ENCODE peak calls at places on chromosomes 1 and 21, in five cellular contexts. A is right lobe of liver; H is fibroblast of lung; S is tibial artery; P is CD4-positive, alpha-beta T cell. Y is an unnamed sample.
A peak's percentile ranks its signal among the peaks of the same experiment; 100 is the strongest.

GRCh38 chr1:21926814-21927530 is 10.1 kb downstream of the HSPG2 start:
- DNase-seq in A (no peak), H (peak; percentile 73), S (peak; percentile 90), P (no peak), Y (peak; percentile 80)

GRCh38 chr1:5427026-5427613 is 565.1 kb downstream of the NPHP4 start:
- DNase-seq in A (no peak), H (no peak), S (no peak), P (no peak), Y (no peak)

GRCh38 chr21:42865361-42866160 is 13.8 kb downstream of the WDR4 start:
- DNase-seq in A (peak; percentile 78), H (no peak), S (no peak), P (no peak), Y (peak; percentile 88)

GRCh38 chr1:153573351-153573750 is 7.7 kb upstream of the S100A2 start:
- DNase-seq in A (no peak), H (peak; percentile 50), S (peak; percentile 28), P (no peak), Y (no peak)

GRCh38 chr1:45929257-45929687 is 125.9 kb downstream of the MAST2 start:
- DNase-seq in A (no peak), H (peak; percentile 44), S (no peak), P (no peak), Y (no peak)

GRCh38 chr1:167197692-167198091 is 23.0 kb upstream of the POU2F1 start:
- DNase-seq in A (no peak), H (no peak), S (no peak), P (no peak), Y (no peak)

GRCh38 chr1:245154429-245155185 is at the start of gene KIF26B:
- DNase-seq in A (no peak), H (peak; percentile 48), S (no peak), P (no peak), Y (peak; percentile 82)

GRCh38 chr1:71986181-71986580 is 296.2 kb downstream of the NEGR1 start:
- DNase-seq in A (no peak), H (peak; percentile 3), S (no peak), P (no peak), Y (no peak)

GRCh38 chr21:46009951-46010655 is 28.5 kb downstream of the COL6A1 start:
- DNase-seq in A (peak; percentile 34), H (no peak), S (no peak), P (no peak), Y (no peak)

GRCh38 chr1:97006044-97006676 is 284.6 kb downstream of the PTBP2 start:
- DNase-seq in A (no peak), H (peak; percentile 49), S (no peak), P (no peak), Y (no peak)

GRCh38 chr1:55635856-55636255 is 420.7 kb upstream of the USP24 start:
- DNase-seq in A (no peak), H (peak; percentile 80), S (peak; percentile 76), P (no peak), Y (no peak)

GRCh38 chr1:65083263-65083896 is 64.6 kb upstream of the AK4 start:
- DNase-seq in A (no peak), H (no peak), S (no peak), P (no peak), Y (no peak)

GRCh38 chr1:26854953-26855352 is 8.0 kb upstream of the SFN start:
- DNase-seq in A (no peak), H (no peak), S (no peak), P (no peak), Y (no peak)

GRCh38 chr21:37496972-37497371 is 130.4 kb downstream of the DYRK1A start:
- DNase-seq in A (no peak), H (peak; percentile 25), S (no peak), P (no peak), Y (no peak)

GRCh38 chr1:87497804-87498203 is 169.1 kb downstream of the LMO4 start:
- DNase-seq in A (no peak), H (no peak), S (no peak), P (no peak), Y (no peak)

GRCh38 chr1:203828002-203828401 is 32.6 kb downstream of the ZBED6 start:
- DNase-seq in A (no peak), H (no peak), S (no peak), P (no peak), Y (no peak)

GRCh38 chr1:6824665-6825368 is 39.6 kb downstream of the CAMTA1 start:
- DNase-seq in A (no peak), H (no peak), S (no peak), P (no peak), Y (no peak)

GRCh38 chr1:6822530-6823359 is 37.5 kb downstream of the CAMTA1 start:
- DNase-seq in A (no peak), H (no peak), S (no peak), P (no peak), Y (no peak)

GRCh38 chr1:6819641-6820040 is 34.4 kb downstream of the CAMTA1 start:
- DNase-seq in A (no peak), H (peak; percentile 20), S (no peak), P (no peak), Y (no peak)

GRCh38 chr1:6823822-6824221 is 38.6 kb downstream of the CAMTA1 start:
- DNase-seq in A (no peak), H (no peak), S (no peak), P (no peak), Y (no peak)

GRCh38 chr1:6820899-6821298 is 35.6 kb downstream of the CAMTA1 start:
- DNase-seq in A (no peak), H (no peak), S (no peak), P (no peak), Y (no peak)
- H3K27ac ChIP-seq in A (peak overlapping the region; percentile 73), H (no peak overlapping the region), S (no peak overlapping the region), P (no peak overlapping the region), Y (no peak overlapping the region)

GRCh38 chr1:94255476-94255875 is 18.1 kb upstream of the ARHGAP29 start:
- DNase-seq in A (no peak), H (no peak), S (no peak), P (no peak), Y (no peak)

GRCh38 chr1:94260635-94261387 is 23.4 kb upstream of the ARHGAP29 start:
- DNase-seq in A (no peak), H (no peak), S (no peak), P (no peak), Y (no peak)

GRCh38 chr1:94259635-94260289 is 22.4 kb upstream of the ARHGAP29 start:
- DNase-seq in A (no peak), H (peak; percentile 65), S (no peak), P (no peak), Y (no peak)

GRCh38 chr1:94257451-94257850 is 20.1 kb upstream of the ARHGAP29 start:
- DNase-seq in A (no peak), H (no peak), S (no peak), P (no peak), Y (no peak)

GRCh38 chr1:94258873-94259331 is 21.5 kb upstream of the ARHGAP29 start:
- DNase-seq in A (no peak), H (peak; percentile 86), S (peak; percentile 80), P (no peak), Y (no peak)
- H3K27ac ChIP-seq in A (no peak overlapping the region), H (peak overlapping the region; percentile 74), S (peak overlapping the region; percentile 65), P (no peak overlapping the region), Y (peak overlapping the region; percentile 53)

GRCh38 chr1:95023399-95024050 is 49.2 kb downstream of the ALG14 start:
- DNase-seq in A (no peak), H (peak; percentile 96), S (no peak), P (no peak), Y (no peak)
- H3K27ac ChIP-seq in A (no peak overlapping the region), H (peak overlapping the region; percentile 60), S (peak overlapping the region; percentile 72), P (no peak overlapping the region), Y (peak overlapping the region; percentile 16)

GRCh38 chr1:223260712-223261111 is 103.3 kb downstream of the SUSD4 start:
- DNase-seq in A (no peak), H (no peak), S (no peak), P (no peak), Y (no peak)

GRCh38 chr1:223256034-223256433 is 107.9 kb downstream of the SUSD4 start:
- DNase-seq in A (no peak), H (no peak), S (no peak), P (no peak), Y (no peak)

GRCh38 chr1:223259462-223259861 is 104.5 kb downstream of the SUSD4 start:
- DNase-seq in A (no peak), H (no peak), S (no peak), P (no peak), Y (no peak)

GRCh38 chr1:223257856-223258255 is 106.1 kb downstream of the SUSD4 start:
- DNase-seq in A (no peak), H (no peak), S (no peak), P (no peak), Y (no peak)

DNA sequence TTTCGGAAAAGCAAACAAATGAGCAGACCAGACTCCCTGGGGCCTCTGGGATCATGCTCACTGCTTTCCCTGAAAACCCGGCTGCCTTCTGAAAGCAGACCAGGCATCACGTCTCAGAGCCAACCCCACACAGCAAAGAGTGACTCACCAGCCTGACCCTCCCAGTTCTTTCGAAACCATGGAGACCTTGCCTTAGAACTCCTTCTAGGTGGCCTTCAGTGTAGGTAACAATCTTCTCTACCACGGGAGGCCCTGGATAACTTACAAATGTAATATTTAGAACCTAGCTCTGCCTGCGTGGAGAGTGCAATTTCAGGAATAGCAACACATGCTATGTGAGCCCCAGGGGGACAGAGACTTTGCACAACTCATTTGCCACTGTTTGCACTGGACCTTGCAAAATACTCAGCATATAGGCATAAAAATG is 105.2 kb downstream of the SUSD4 start:
- DNase-seq in A (no peak), H (peak; percentile 44), S (no peak), P (no peak), Y (no peak)
- H3K27ac ChIP-seq in A (no peak overlapping the region), H (no peak overlapping the region), S (no peak overlapping the region), P (no peak overlapping the region), Y (no peak overlapping the region)

DNA sequence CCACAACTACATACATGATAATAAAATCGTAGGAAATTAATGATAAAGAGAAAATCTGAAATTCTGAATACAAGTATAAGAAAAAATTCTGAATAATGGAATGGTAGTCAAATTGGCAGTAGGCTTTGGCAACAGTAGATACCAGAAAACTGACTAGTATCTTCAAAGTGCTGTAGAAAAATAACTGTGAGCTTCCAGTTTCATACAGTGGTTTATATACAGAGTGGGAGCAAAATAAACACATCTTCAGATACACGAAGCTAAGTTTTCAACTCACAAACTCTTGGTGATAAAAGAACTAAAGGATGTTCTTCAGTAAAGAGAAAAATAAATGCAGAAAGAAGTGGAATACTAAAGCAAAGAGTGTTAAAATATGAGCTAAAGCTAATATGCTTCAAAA is 173.4 kb downstream of the PPP1R12B start:
- DNase-seq in A (no peak), H (no peak), S (no peak), P (no peak), Y (no peak)
- H3K27ac ChIP-seq in A (no peak overlapping the region), H (no peak overlapping the region), S (no peak overlapping the region), P (no peak overlapping the region), Y (no peak overlapping the region)

Y was measured in left lung.